ENCODE peak calls at places on chromosomes 13 and 19, in four cellular contexts. One of them, this sample, is unnamed.

GRCh38 chr19:43700368-43701015 is 15.4 kb upstream of the IRGC start:
- DNase-seq in GM12878: no peak
- DNase-seq in HCT116: no peak
- DNase-seq in H1: no peak
- DNase-seq in this sample: no peak

GRCh38 chr19:31332096-31332495 is 17.1 kb downstream of the TSHZ3 start:
- DNase-seq in GM12878: no peak
- DNase-seq in HCT116: no peak
- DNase-seq in H1: no peak
- DNase-seq in this sample: no peak

GRCh38 chr19:7756258-7756657 is 6.8 kb upstream of the CLEC4M start:
- DNase-seq in GM12878: no peak
- DNase-seq in HCT116: no peak
- DNase-seq in H1: no peak
- DNase-seq in this sample: no peak

GRCh38 chr13:103157034-103157433 is 90.8 kb upstream of the SLC10A2 start:
- DNase-seq in GM12878: no peak
- DNase-seq in HCT116: no peak
- DNase-seq in H1: no peak
- DNase-seq in this sample: no peak

GRCh38 chr13:29479716-29480492 is 115.6 kb downstream of the SLC7A1 start:
- DNase-seq in GM12878: no peak
- DNase-seq in HCT116: no peak
- DNase-seq in H1: no peak
- DNase-seq in this sample: no peak

GRCh38 chr13:35957174-35957867 is 173.9 kb downstream of the DCLK1 start:
- DNase-seq in GM12878: no peak
- DNase-seq in HCT116: no peak
- DNase-seq in H1: no peak
- DNase-seq in this sample: no peak

GRCh38 chr13:86020350-86021002 is 221.3 kb upstream of the SLITRK6 start:
- DNase-seq in GM12878: no peak
- DNase-seq in HCT116: no peak
- DNase-seq in H1: no peak
- DNase-seq in this sample: no peak

GRCh38 chr13:21823949-21824348 is 153.1 kb downstream of the FGF9 start:
- DNase-seq in GM12878: no peak
- DNase-seq in HCT116: no peak
- DNase-seq in H1: no peak
- DNase-seq in this sample: no peak

GRCh38 chr19:48963371-48964204 is 1.5 kb upstream of the FTL start:
- DNase-seq in GM12878: no peak
- DNase-seq in HCT116: no peak
- DNase-seq in H1: peak; percentile 80
- DNase-seq in this sample: peak; percentile 98

GRCh38 chr13:98345103-98345899 is 168.2 kb upstream of the RNF113B start:
- DNase-seq in GM12878: no peak
- DNase-seq in HCT116: no peak
- DNase-seq in H1: no peak
- DNase-seq in this sample: no peak

GRCh38 chr19:1027953-1028902 is 1.8 kb downstream of the CNN2 start:
- DNase-seq in GM12878: no peak
- DNase-seq in HCT116: peak; percentile 52
- DNase-seq in H1: no peak
- DNase-seq in this sample: peak; percentile 83

GRCh38 chr19:2716275-2716650 is 4.9 kb downstream of the DIRAS1 start:
- DNase-seq in GM12878: no peak
- DNase-seq in HCT116: no peak
- DNase-seq in H1: no peak
- DNase-seq in this sample: no peak

GRCh38 chr13:26861951-26862350 is 101.4 kb upstream of the GPR12 start:
- DNase-seq in GM12878: no peak
- DNase-seq in HCT116: no peak
- DNase-seq in H1: no peak
- DNase-seq in this sample: no peak

GRCh38 chr19:49150106-49150943 is 4.9 kb downstream of the HRC start:
- DNase-seq in GM12878: no peak
- DNase-seq in HCT116: peak; percentile 76
- DNase-seq in H1: no peak
- DNase-seq in this sample: peak; percentile 76

GRCh38 chr13:46022476-46022875 is 30.1 kb downstream of the ZC3H13 start:
- DNase-seq in GM12878: no peak
- DNase-seq in HCT116: no peak
- DNase-seq in H1: no peak
- DNase-seq in this sample: no peak
- TF ChIP-seq CEBPB in GM12878: no peak
- TF ChIP-seq CEBPB in HCT116: no peak
- TF ChIP-seq CEBPB in H1: no peak
- TF ChIP-seq CEBPB in this sample: no peak

DNA sequence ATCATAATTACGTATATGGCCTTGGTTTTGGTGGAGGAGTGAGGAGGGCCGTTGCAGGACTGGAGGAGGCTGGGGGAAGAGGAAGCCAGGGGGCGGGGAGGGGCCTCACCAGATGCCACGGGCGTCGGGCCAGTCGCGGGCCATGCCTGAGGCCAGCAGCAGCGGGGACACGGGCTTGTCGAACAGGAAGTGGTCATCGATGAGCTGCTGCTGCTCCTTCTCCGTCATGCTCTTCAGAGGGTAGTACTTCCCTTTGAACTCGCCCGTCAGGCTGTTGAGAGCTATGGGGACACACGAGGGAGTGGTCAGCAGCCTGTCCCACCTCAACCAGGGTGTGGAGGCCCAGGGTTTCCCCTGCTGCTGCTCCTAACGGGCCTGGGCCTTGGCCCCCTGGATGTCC is 11.0 kb downstream of the CKM start:
- DNase-seq in GM12878: no peak
- DNase-seq in HCT116: no peak
- DNase-seq in H1: no peak
- DNase-seq in this sample: peak; percentile 28
- TF ChIP-seq EZH2 in GM12878: no peak
- TF ChIP-seq EZH2 in HCT116: no peak
- TF ChIP-seq EZH2 in H1: no peak
- TF ChIP-seq EZH2 in this sample: no peak

GRCh38 chr19:46571495-46571894 is 29.6 kb upstream of the CALM3 start:
- DNase-seq in GM12878: no peak
- DNase-seq in HCT116: peak; percentile 46
- DNase-seq in H1: peak; percentile 44
- DNase-seq in this sample: peak; percentile 64
- TF ChIP-seq CTCF in GM12878: no peak
- TF ChIP-seq CTCF in HCT116: peak; percentile 24
- TF ChIP-seq CTCF in H1: peak; percentile 72
- TF ChIP-seq CTCF in this sample: peak; percentile 27

DNA sequence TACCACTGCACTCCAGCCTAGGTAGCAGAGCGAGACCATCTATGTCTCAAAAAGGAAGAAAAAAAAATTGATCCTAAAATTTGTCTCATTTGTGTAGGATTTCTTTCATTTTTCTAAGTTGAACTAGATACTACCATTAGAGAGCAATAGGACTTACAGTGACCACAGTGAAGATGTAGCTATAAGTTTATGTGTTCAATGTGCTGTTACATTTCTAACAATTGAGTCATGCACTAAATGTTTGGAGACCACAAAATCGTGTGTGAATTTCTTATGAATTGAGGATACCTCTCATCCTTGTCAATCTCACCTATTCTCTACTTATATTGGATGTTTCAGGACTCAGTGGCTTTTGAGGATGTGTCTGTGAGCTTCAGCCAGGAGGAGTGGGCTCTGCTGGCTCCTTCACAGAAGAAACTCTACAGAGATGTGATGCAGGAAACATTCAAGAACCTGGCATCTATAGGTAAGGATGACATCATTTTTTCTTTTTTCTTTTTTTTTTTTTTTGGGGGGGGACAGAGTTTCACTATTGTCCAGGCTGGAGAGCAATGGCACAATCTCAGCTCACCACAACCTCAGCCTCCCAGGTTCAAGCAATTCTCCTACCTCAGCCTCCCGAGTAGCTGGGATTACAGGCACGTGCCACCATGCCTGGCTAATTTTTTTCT is 12.8 kb downstream of the ZNF791 start:
- DNase-seq in GM12878: no peak
- DNase-seq in HCT116: no peak
- DNase-seq in H1: no peak
- DNase-seq in this sample: no peak
- TF ChIP-seq CEBPB in GM12878: no peak
- TF ChIP-seq CEBPB in HCT116: no peak
- TF ChIP-seq CEBPB in H1: no peak
- TF ChIP-seq CEBPB in this sample: no peak

DNA sequence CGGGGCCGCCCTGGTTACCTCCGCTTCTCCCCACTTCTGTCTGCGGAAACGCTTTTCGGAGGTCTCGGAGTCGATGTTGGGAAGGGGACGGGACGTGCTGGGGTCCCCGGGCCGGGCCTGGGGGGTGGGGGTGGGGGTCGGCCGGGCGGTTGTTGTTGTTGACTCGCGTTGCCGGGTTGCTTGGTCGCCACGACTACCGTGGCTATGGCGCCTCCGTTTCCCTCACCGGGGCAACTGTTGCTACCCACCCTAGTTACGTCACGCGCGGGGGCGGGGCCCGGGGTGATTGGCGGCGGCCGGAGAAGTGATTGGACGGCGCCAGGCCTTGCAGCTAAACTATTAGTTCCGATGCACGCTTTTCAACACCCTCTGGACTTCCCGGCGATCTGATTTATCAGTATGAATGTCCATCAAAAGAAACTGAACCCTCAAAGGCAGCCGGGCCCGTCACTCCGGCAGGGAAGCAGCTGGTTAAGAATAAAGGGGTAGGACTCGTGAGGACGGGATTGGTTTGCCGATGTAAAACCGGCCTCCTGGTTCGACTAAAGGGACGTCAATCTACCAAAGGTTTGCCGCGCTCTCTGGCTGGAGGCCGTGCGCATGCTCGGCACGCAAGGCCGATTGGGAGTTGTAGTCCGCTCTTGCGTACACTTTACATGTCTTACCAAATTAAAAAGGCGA is at the start of gene RFX1:
- DNase-seq in GM12878: peak; percentile 99
- DNase-seq in HCT116: peak; percentile 100
- DNase-seq in H1: peak; percentile 98
- DNase-seq in this sample: peak; percentile 100
- TF ChIP-seq EZH2 in GM12878: no peak
- TF ChIP-seq EZH2 in HCT116: no peak
- TF ChIP-seq EZH2 in H1: no peak
- TF ChIP-seq EZH2 in this sample: no peak

DNA sequence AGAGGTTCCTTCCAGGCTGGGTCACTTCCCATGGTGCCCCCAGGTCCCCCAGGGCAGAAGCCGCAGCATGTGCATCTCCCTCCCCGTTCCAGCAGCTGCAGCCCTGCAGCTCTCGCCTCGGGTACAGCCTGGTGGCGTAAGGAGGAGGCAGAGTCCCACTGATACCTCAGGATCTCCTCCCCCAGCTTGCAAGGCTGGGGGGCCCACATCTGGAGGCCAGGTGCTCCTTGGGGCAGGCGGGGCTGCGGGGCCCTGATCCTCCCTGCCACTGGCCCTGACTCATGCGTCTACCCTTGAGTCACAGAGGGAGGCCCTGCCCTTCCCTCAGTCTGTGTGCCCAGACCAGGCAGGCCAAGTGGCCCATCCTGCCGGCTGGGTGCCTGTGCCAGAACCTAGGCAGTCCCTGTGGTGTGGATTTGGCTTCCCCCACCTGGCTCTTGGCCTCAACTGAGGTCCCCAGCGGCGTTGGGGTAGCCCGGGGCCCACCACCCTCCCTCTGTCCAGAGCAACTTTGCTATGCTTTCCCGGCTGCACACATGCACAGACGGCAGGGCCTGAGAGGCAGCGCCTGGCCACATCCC is 12.8 kb downstream of the YIPF2 start:
- DNase-seq in GM12878: no peak
- DNase-seq in HCT116: no peak
- DNase-seq in H1: no peak
- DNase-seq in this sample: no peak
- TF ChIP-seq CTCF in GM12878: no peak
- TF ChIP-seq CTCF in HCT116: no peak
- TF ChIP-seq CTCF in H1: no peak
- TF ChIP-seq CTCF in this sample: no peak